ENCODE peak calls at places on chromosomes 3 and 15, in seven cellular contexts. One of them, this sample, is unnamed.

GRCh38 chr15:41561777-41562145 is 2.7 kb downstream of the TYRO3 start:
- DNase-seq in effector memory CD4-positive, alpha-beta T cell: no peak
- DNase-seq in stomach: no peak
- DNase-seq in iPS-NIHi11: peak
- DNase-seq in NCI-H1694 treated with DMSO at 0.1 percent for 48 hours: no peak
- DNase-seq in activated naive CD4-positive, alpha-beta T cell treated with anti-CD3 and anti-CD28 coated beads for 36 hours: no peak
- DNase-seq in NCI-H774: no peak
- DNase-seq in this sample: no peak

GRCh38 chr15:100721758-100722550 is 119.6 kb downstream of the ASB7 start:
- DNase-seq in stomach: peak
- DNase-seq in iPS-NIHi11: peak
- DNase-seq in effector memory CD4-positive, alpha-beta T cell: no peak
- DNase-seq in activated naive CD4-positive, alpha-beta T cell treated with anti-CD3 and anti-CD28 coated beads for 36 hours: no peak
- DNase-seq in NCI-H774: peak
- DNase-seq in NCI-H1694 treated with DMSO at 0.1 percent for 48 hours: no peak
- DNase-seq in this sample: peak

GRCh38 chr3:43019168-43019765 is 40.2 kb downstream of the GASK1A start:
- DNase-seq in effector memory CD4-positive, alpha-beta T cell: no peak
- DNase-seq in NCI-H1694 treated with DMSO at 0.1 percent for 48 hours: no peak
- DNase-seq in activated naive CD4-positive, alpha-beta T cell treated with anti-CD3 and anti-CD28 coated beads for 36 hours: no peak
- DNase-seq in stomach: no peak
- DNase-seq in NCI-H774: no peak
- DNase-seq in iPS-NIHi11: no peak
- DNase-seq in this sample: no peak

GRCh38 chr3:15331606-15332404 is 581 bp downstream of the SH3BP5 start:
- DNase-seq in stomach: peak
- DNase-seq in effector memory CD4-positive, alpha-beta T cell: no peak
- DNase-seq in iPS-NIHi11: peak
- DNase-seq in NCI-H774: no peak
- DNase-seq in activated naive CD4-positive, alpha-beta T cell treated with anti-CD3 and anti-CD28 coated beads for 36 hours: peak
- DNase-seq in NCI-H1694 treated with DMSO at 0.1 percent for 48 hours: no peak
- DNase-seq in this sample: no peak

GRCh38 chr3:150775001-150775599 is 12.1 kb upstream of the SIAH2 start:
- DNase-seq in activated naive CD4-positive, alpha-beta T cell treated with anti-CD3 and anti-CD28 coated beads for 36 hours: no peak
- DNase-seq in NCI-H774: no peak
- DNase-seq in iPS-NIHi11: no peak
- DNase-seq in effector memory CD4-positive, alpha-beta T cell: no peak
- DNase-seq in NCI-H1694 treated with DMSO at 0.1 percent for 48 hours: no peak
- DNase-seq in stomach: no peak
- DNase-seq in this sample: no peak

GRCh38 chr3:6250167-6250566 is 610.7 kb upstream of the GRM7 start:
- DNase-seq in activated naive CD4-positive, alpha-beta T cell treated with anti-CD3 and anti-CD28 coated beads for 36 hours: no peak
- DNase-seq in stomach: no peak
- DNase-seq in effector memory CD4-positive, alpha-beta T cell: no peak
- DNase-seq in iPS-NIHi11: peak
- DNase-seq in NCI-H1694 treated with DMSO at 0.1 percent for 48 hours: no peak
- DNase-seq in NCI-H774: no peak
- DNase-seq in this sample: no peak

GRCh38 chr15:74983725-74984231 is 11.6 kb upstream of the SCAMP5 start:
- DNase-seq in effector memory CD4-positive, alpha-beta T cell: no peak
- DNase-seq in NCI-H774: no peak
- DNase-seq in iPS-NIHi11: no peak
- DNase-seq in stomach: no peak
- DNase-seq in activated naive CD4-positive, alpha-beta T cell treated with anti-CD3 and anti-CD28 coated beads for 36 hours: peak
- DNase-seq in NCI-H1694 treated with DMSO at 0.1 percent for 48 hours: no peak
- DNase-seq in this sample: no peak

GRCh38 chr3:48597408-48597800 is 2.3 kb upstream of the COL7A1 start:
- DNase-seq in NCI-H774: no peak
- DNase-seq in NCI-H1694 treated with DMSO at 0.1 percent for 48 hours: no peak
- DNase-seq in activated naive CD4-positive, alpha-beta T cell treated with anti-CD3 and anti-CD28 coated beads for 36 hours: no peak
- DNase-seq in iPS-NIHi11: no peak
- DNase-seq in effector memory CD4-positive, alpha-beta T cell: no peak
- DNase-seq in stomach: no peak
- DNase-seq in this sample: no peak

GRCh38 chr3:31880020-31880419 is 101.0 kb downstream of the OSBPL10 start:
- DNase-seq in NCI-H774: no peak
- DNase-seq in iPS-NIHi11: no peak
- DNase-seq in effector memory CD4-positive, alpha-beta T cell: no peak
- DNase-seq in stomach: no peak
- DNase-seq in NCI-H1694 treated with DMSO at 0.1 percent for 48 hours: no peak
- DNase-seq in activated naive CD4-positive, alpha-beta T cell treated with anti-CD3 and anti-CD28 coated beads for 36 hours: no peak
- DNase-seq in this sample: no peak

GRCh38 chr3:38137615-38138346 is 680 bp upstream of the MYD88 start:
- DNase-seq in stomach: no peak
- DNase-seq in activated naive CD4-positive, alpha-beta T cell treated with anti-CD3 and anti-CD28 coated beads for 36 hours: peak
- DNase-seq in NCI-H774: no peak
- DNase-seq in NCI-H1694 treated with DMSO at 0.1 percent for 48 hours: no peak
- DNase-seq in effector memory CD4-positive, alpha-beta T cell: peak
- DNase-seq in iPS-NIHi11: no peak
- DNase-seq in this sample: peak

GRCh38 chr3:98966434-98966833 is 64.9 kb upstream of the DCBLD2 start:
- DNase-seq in iPS-NIHi11: no peak
- DNase-seq in effector memory CD4-positive, alpha-beta T cell: no peak
- DNase-seq in activated naive CD4-positive, alpha-beta T cell treated with anti-CD3 and anti-CD28 coated beads for 36 hours: no peak
- DNase-seq in NCI-H1694 treated with DMSO at 0.1 percent for 48 hours: no peak
- DNase-seq in stomach: no peak
- DNase-seq in NCI-H774: no peak
- DNase-seq in this sample: no peak

GRCh38 chr3:196166741-196167140 is 44.5 kb downstream of the ZDHHC19 start:
- DNase-seq in stomach: no peak
- DNase-seq in effector memory CD4-positive, alpha-beta T cell: no peak
- DNase-seq in iPS-NIHi11: no peak
- DNase-seq in activated naive CD4-positive, alpha-beta T cell treated with anti-CD3 and anti-CD28 coated beads for 36 hours: peak
- DNase-seq in NCI-H1694 treated with DMSO at 0.1 percent for 48 hours: no peak
- DNase-seq in NCI-H774: no peak
- DNase-seq in this sample: no peak

GRCh38 chr15:70158996-70159355 is 61.3 kb upstream of the TLE3 start:
- DNase-seq in activated naive CD4-positive, alpha-beta T cell treated with anti-CD3 and anti-CD28 coated beads for 36 hours: no peak
- DNase-seq in iPS-NIHi11: no peak
- DNase-seq in NCI-H1694 treated with DMSO at 0.1 percent for 48 hours: no peak
- DNase-seq in stomach: no peak
- DNase-seq in NCI-H774: no peak
- DNase-seq in effector memory CD4-positive, alpha-beta T cell: no peak
- DNase-seq in this sample: no peak

GRCh38 chr3:69012836-69013255 is 638 bp downstream of the EOGT start:
- DNase-seq in stomach: peak
- DNase-seq in iPS-NIHi11: no peak
- DNase-seq in effector memory CD4-positive, alpha-beta T cell: no peak
- DNase-seq in NCI-H1694 treated with DMSO at 0.1 percent for 48 hours: no peak
- DNase-seq in activated naive CD4-positive, alpha-beta T cell treated with anti-CD3 and anti-CD28 coated beads for 36 hours: no peak
- DNase-seq in NCI-H774: no peak
- DNase-seq in this sample: no peak

GRCh38 chr3:22117751-22118346 is 366.8 kb upstream of the ZNF385D start:
- DNase-seq in NCI-H1694 treated with DMSO at 0.1 percent for 48 hours: peak
- DNase-seq in stomach: no peak
- DNase-seq in iPS-NIHi11: peak
- DNase-seq in NCI-H774: no peak
- DNase-seq in effector memory CD4-positive, alpha-beta T cell: no peak
- DNase-seq in activated naive CD4-positive, alpha-beta T cell treated with anti-CD3 and anti-CD28 coated beads for 36 hours: no peak
- DNase-seq in this sample: no peak

GRCh38 chr3:62361824-62362223 is 11.5 kb downstream of the FEZF2 start:
- DNase-seq in NCI-H1694 treated with DMSO at 0.1 percent for 48 hours: no peak
- DNase-seq in stomach: no peak
- DNase-seq in NCI-H774: no peak
- DNase-seq in iPS-NIHi11: peak
- DNase-seq in effector memory CD4-positive, alpha-beta T cell: no peak
- DNase-seq in activated naive CD4-positive, alpha-beta T cell treated with anti-CD3 and anti-CD28 coated beads for 36 hours: no peak
- DNase-seq in this sample: no peak

GRCh38 chr3:12961726-12962036 is 111.5 kb downstream of the IQSEC1 start:
- DNase-seq in NCI-H1694 treated with DMSO at 0.1 percent for 48 hours: no peak
- DNase-seq in activated naive CD4-positive, alpha-beta T cell treated with anti-CD3 and anti-CD28 coated beads for 36 hours: no peak
- DNase-seq in NCI-H774: no peak
- DNase-seq in stomach: no peak
- DNase-seq in iPS-NIHi11: no peak
- DNase-seq in effector memory CD4-positive, alpha-beta T cell: no peak
- DNase-seq in this sample: no peak

GRCh38 chr3:87856126-87856525 is 202.7 kb downstream of the CGGBP1 start:
- DNase-seq in NCI-H1694 treated with DMSO at 0.1 percent for 48 hours: no peak
- DNase-seq in effector memory CD4-positive, alpha-beta T cell: no peak
- DNase-seq in iPS-NIHi11: no peak
- DNase-seq in activated naive CD4-positive, alpha-beta T cell treated with anti-CD3 and anti-CD28 coated beads for 36 hours: no peak
- DNase-seq in stomach: no peak
- DNase-seq in NCI-H774: no peak
- DNase-seq in this sample: no peak

GRCh38 chr3:114893361-114893760 is 253.7 kb downstream of the ZBTB20 start:
- DNase-seq in NCI-H774: no peak
- DNase-seq in activated naive CD4-positive, alpha-beta T cell treated with anti-CD3 and anti-CD28 coated beads for 36 hours: no peak
- DNase-seq in NCI-H1694 treated with DMSO at 0.1 percent for 48 hours: no peak
- DNase-seq in stomach: no peak
- DNase-seq in effector memory CD4-positive, alpha-beta T cell: no peak
- DNase-seq in iPS-NIHi11: no peak
- DNase-seq in this sample: no peak

GRCh38 chr3:163626753-163627152 is 1451.5 kb downstream of the SI start:
- DNase-seq in effector memory CD4-positive, alpha-beta T cell: no peak
- DNase-seq in iPS-NIHi11: no peak
- DNase-seq in stomach: no peak
- DNase-seq in activated naive CD4-positive, alpha-beta T cell treated with anti-CD3 and anti-CD28 coated beads for 36 hours: no peak
- DNase-seq in NCI-H1694 treated with DMSO at 0.1 percent for 48 hours: no peak
- DNase-seq in NCI-H774: no peak
- DNase-seq in this sample: no peak

GRCh38 chr15:65382146-65382491 is 4.3 kb upstream of the IGDCC3 start:
- DNase-seq in stomach: no peak
- DNase-seq in NCI-H774: no peak
- DNase-seq in NCI-H1694 treated with DMSO at 0.1 percent for 48 hours: no peak
- DNase-seq in activated naive CD4-positive, alpha-beta T cell treated with anti-CD3 and anti-CD28 coated beads for 36 hours: no peak
- DNase-seq in iPS-NIHi11: no peak
- DNase-seq in effector memory CD4-positive, alpha-beta T cell: no peak
- DNase-seq in this sample: no peak

GRCh38 chr15:31278544-31279220 is 48.0 kb upstream of the KLF13 start:
- DNase-seq in activated naive CD4-positive, alpha-beta T cell treated with anti-CD3 and anti-CD28 coated beads for 36 hours: no peak
- DNase-seq in stomach: peak
- DNase-seq in iPS-NIHi11: no peak
- DNase-seq in NCI-H1694 treated with DMSO at 0.1 percent for 48 hours: no peak
- DNase-seq in effector memory CD4-positive, alpha-beta T cell: no peak
- DNase-seq in NCI-H774: no peak
- DNase-seq in this sample: peak

GRCh38 chr3:51568978-51569377 is 30.5 kb downstream of the RAD54L2 start:
- DNase-seq in NCI-H774: no peak
- DNase-seq in effector memory CD4-positive, alpha-beta T cell: no peak
- DNase-seq in NCI-H1694 treated with DMSO at 0.1 percent for 48 hours: no peak
- DNase-seq in activated naive CD4-positive, alpha-beta T cell treated with anti-CD3 and anti-CD28 coated beads for 36 hours: no peak
- DNase-seq in iPS-NIHi11: no peak
- DNase-seq in stomach: no peak
- DNase-seq in this sample: no peak

GRCh38 chr3:29721789-29722188 is 440.9 kb downstream of the RBMS3 start:
- DNase-seq in iPS-NIHi11: no peak
- DNase-seq in effector memory CD4-positive, alpha-beta T cell: no peak
- DNase-seq in NCI-H774: no peak
- DNase-seq in activated naive CD4-positive, alpha-beta T cell treated with anti-CD3 and anti-CD28 coated beads for 36 hours: no peak
- DNase-seq in stomach: no peak
- DNase-seq in NCI-H1694 treated with DMSO at 0.1 percent for 48 hours: no peak
- DNase-seq in this sample: no peak

GRCh38 chr3:40523781-40524180 is 979 bp upstream of the ZNF621 start:
- DNase-seq in iPS-NIHi11: no peak
- DNase-seq in effector memory CD4-positive, alpha-beta T cell: no peak
- DNase-seq in activated naive CD4-positive, alpha-beta T cell treated with anti-CD3 and anti-CD28 coated beads for 36 hours: no peak
- DNase-seq in NCI-H1694 treated with DMSO at 0.1 percent for 48 hours: no peak
- DNase-seq in stomach: no peak
- DNase-seq in NCI-H774: no peak
- DNase-seq in this sample: no peak

GRCh38 chr3:197847866-197848401 is 56.9 kb downstream of the LRCH3 start:
- DNase-seq in NCI-H774: peak
- DNase-seq in activated naive CD4-positive, alpha-beta T cell treated with anti-CD3 and anti-CD28 coated beads for 36 hours: peak
- DNase-seq in stomach: no peak
- DNase-seq in effector memory CD4-positive, alpha-beta T cell: no peak
- DNase-seq in iPS-NIHi11: no peak
- DNase-seq in NCI-H1694 treated with DMSO at 0.1 percent for 48 hours: no peak
- DNase-seq in this sample: no peak

GRCh38 chr3:19148768-19149091 is 420 bp downstream of the KCNH8 start:
- DNase-seq in NCI-H774: no peak
- DNase-seq in NCI-H1694 treated with DMSO at 0.1 percent for 48 hours: no peak
- DNase-seq in activated naive CD4-positive, alpha-beta T cell treated with anti-CD3 and anti-CD28 coated beads for 36 hours: no peak
- DNase-seq in iPS-NIHi11: no peak
- DNase-seq in stomach: no peak
- DNase-seq in effector memory CD4-positive, alpha-beta T cell: no peak
- DNase-seq in this sample: no peak

GRCh38 chr3:23663661-23664186 is 142.0 kb upstream of the UBE2E1 start:
- DNase-seq in activated naive CD4-positive, alpha-beta T cell treated with anti-CD3 and anti-CD28 coated beads for 36 hours: no peak
- DNase-seq in effector memory CD4-positive, alpha-beta T cell: no peak
- DNase-seq in NCI-H774: no peak
- DNase-seq in iPS-NIHi11: no peak
- DNase-seq in stomach: no peak
- DNase-seq in NCI-H1694 treated with DMSO at 0.1 percent for 48 hours: no peak
- DNase-seq in this sample: no peak

GRCh38 chr3:4834403-4834866 is 144.8 kb upstream of the BHLHE40 start:
- DNase-seq in effector memory CD4-positive, alpha-beta T cell: peak
- DNase-seq in iPS-NIHi11: no peak
- DNase-seq in activated naive CD4-positive, alpha-beta T cell treated with anti-CD3 and anti-CD28 coated beads for 36 hours: peak
- DNase-seq in NCI-H774: no peak
- DNase-seq in stomach: peak
- DNase-seq in NCI-H1694 treated with DMSO at 0.1 percent for 48 hours: no peak
- DNase-seq in this sample: no peak

GRCh38 chr3:4207672-4208071 is 95.5 kb upstream of the SETMAR start:
- DNase-seq in iPS-NIHi11: no peak
- DNase-seq in NCI-H1694 treated with DMSO at 0.1 percent for 48 hours: no peak
- DNase-seq in activated naive CD4-positive, alpha-beta T cell treated with anti-CD3 and anti-CD28 coated beads for 36 hours: no peak
- DNase-seq in effector memory CD4-positive, alpha-beta T cell: no peak
- DNase-seq in stomach: no peak
- DNase-seq in NCI-H774: no peak
- DNase-seq in this sample: no peak

GRCh38 chr3:71684752-71685151 is 40.5 kb downstream of the EIF4E3 start:
- DNase-seq in NCI-H774: no peak
- DNase-seq in NCI-H1694 treated with DMSO at 0.1 percent for 48 hours: no peak
- DNase-seq in effector memory CD4-positive, alpha-beta T cell: no peak
- DNase-seq in iPS-NIHi11: no peak
- DNase-seq in activated naive CD4-positive, alpha-beta T cell treated with anti-CD3 and anti-CD28 coated beads for 36 hours: no peak
- DNase-seq in stomach: no peak
- DNase-seq in this sample: no peak

GRCh38 chr15:88256261-88257230 is at the start of gene NTRK3:
- DNase-seq in stomach: no peak
- DNase-seq in iPS-NIHi11: peak
- DNase-seq in NCI-H774: no peak
- DNase-seq in NCI-H1694 treated with DMSO at 0.1 percent for 48 hours: peak
- DNase-seq in activated naive CD4-positive, alpha-beta T cell treated with anti-CD3 and anti-CD28 coated beads for 36 hours: peak
- DNase-seq in effector memory CD4-positive, alpha-beta T cell: no peak
- DNase-seq in this sample: no peak

GRCh38 chr3:147945968-147946519 is 536.9 kb downstream of the ZIC1 start:
- DNase-seq in effector memory CD4-positive, alpha-beta T cell: no peak
- DNase-seq in NCI-H1694 treated with DMSO at 0.1 percent for 48 hours: no peak
- DNase-seq in stomach: no peak
- DNase-seq in NCI-H774: no peak
- DNase-seq in activated naive CD4-positive, alpha-beta T cell treated with anti-CD3 and anti-CD28 coated beads for 36 hours: no peak
- DNase-seq in iPS-NIHi11: peak
- DNase-seq in this sample: no peak

GRCh38 chr3:102827386-102827785 is 392.6 kb downstream of the ZPLD1 start:
- DNase-seq in effector memory CD4-positive, alpha-beta T cell: no peak
- DNase-seq in NCI-H774: no peak
- DNase-seq in stomach: no peak
- DNase-seq in NCI-H1694 treated with DMSO at 0.1 percent for 48 hours: no peak
- DNase-seq in iPS-NIHi11: no peak
- DNase-seq in activated naive CD4-positive, alpha-beta T cell treated with anti-CD3 and anti-CD28 coated beads for 36 hours: no peak
- DNase-seq in this sample: no peak

GRCh38 chr3:135895106-135895733 is 70.3 kb upstream of the PPP2R3A start:
- DNase-seq in effector memory CD4-positive, alpha-beta T cell: no peak
- DNase-seq in NCI-H774: peak
- DNase-seq in stomach: peak
- DNase-seq in activated naive CD4-positive, alpha-beta T cell treated with anti-CD3 and anti-CD28 coated beads for 36 hours: peak
- DNase-seq in NCI-H1694 treated with DMSO at 0.1 percent for 48 hours: peak
- DNase-seq in iPS-NIHi11: peak
- DNase-seq in this sample: no peak

This sample was measured in vagina.